ENCODE peak calls at places on chromosome 6, in ten cellular contexts. H is cardiac muscle cell, O is GM12864, D is BJ, P is cardiac fibroblast, K is suprapubic skin, W is fibroblast of villous mesenchyme, G is GM13977, Y is psoas muscle, R is neural progenitor cell. J is an unnamed sample.

GRCh38 chr6:16092990-16093389 is 35.9 kb upstream of the MYLIP start:
- DNase-seq in Y (no peak), H (no peak), W (no peak), P (no peak), O (peak), D (no peak), K (no peak), G (no peak), R (no peak), J (no peak)

GRCh38 chr6:90216081-90216977 is 80.3 kb downstream of the BACH2 start:
- DNase-seq in P (no peak), K (no peak), W (peak), Y (no peak), H (peak), D (no peak), G (no peak), R (peak), O (no peak), J (peak)

GRCh38 chr6:1388081-1388926 is 1.1 kb upstream of the FOXF2 start:
- DNase-seq in Y (no peak), H (no peak), P (no peak), D (no peak), W (no peak), K (peak), G (peak), R (peak), O (no peak), J (no peak)

GRCh38 chr6:132483779-132484679 is 28.9 kb downstream of the STX7 start:
- DNase-seq in Y (no peak), D (no peak), G (peak), R (peak), P (peak), K (no peak), W (peak), H (peak), O (no peak), J (peak)

GRCh38 chr6:43770417-43771209 is 602 bp downstream of the VEGFA start:
- DNase-seq in P (peak), H (peak), O (no peak), W (peak), G (peak), D (no peak), Y (peak), K (no peak), R (peak), J (peak)

GRCh38 chr6:69796081-69796626 is 656 bp downstream of the LMBRD1 start:
- DNase-seq in Y (no peak), P (peak), G (peak), D (no peak), O (peak), R (peak), W (no peak), K (no peak), H (no peak), J (peak)

GRCh38 chr6:52566853-52567279 is 10.0 kb downstream of the TRAM2 start:
- DNase-seq in D (peak), P (peak), H (no peak), O (no peak), G (no peak), Y (peak), W (peak), R (no peak), K (no peak), J (no peak)

GRCh38 chr6:7200598-7201443 is 93.1 kb downstream of the RREB1 start:
- DNase-seq in W (no peak), P (no peak), G (no peak), K (no peak), H (no peak), D (no peak), O (no peak), Y (no peak), R (no peak), J (no peak)

GRCh38 chr6:8108031-8108660 is 5.8 kb upstream of the EEF1E1 start:
- DNase-seq in P (peak), R (no peak), Y (no peak), O (no peak), D (peak), W (peak), H (no peak), G (no peak), K (no peak), J (no peak)

DNA sequence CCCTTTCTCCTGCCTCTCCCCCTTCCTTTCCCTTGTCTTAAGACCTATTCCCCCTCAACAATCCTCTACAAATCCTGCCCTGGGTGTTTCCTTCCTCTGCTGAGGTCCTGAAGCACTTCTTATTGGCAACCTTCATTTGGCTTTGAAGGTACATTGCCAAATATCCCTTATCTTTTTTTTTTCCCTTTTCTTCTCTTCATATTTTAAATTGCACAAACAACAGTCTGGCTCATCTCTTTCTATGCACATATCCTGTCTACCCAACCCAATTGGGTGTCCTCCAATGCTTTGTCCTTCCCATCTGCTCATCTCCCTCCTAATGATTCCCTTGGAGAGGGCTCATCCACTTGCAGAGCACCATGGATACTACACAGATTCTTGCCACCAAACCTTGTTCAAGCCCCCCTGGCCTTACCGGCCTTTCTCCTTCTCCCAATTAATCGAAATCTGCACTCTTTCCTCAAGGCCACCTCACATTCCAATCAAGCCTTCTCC is 537.9 kb upstream of the JARID2 start:
- DNase-seq in P (no peak), O (no peak), G (no peak), R (no peak), W (no peak), H (no peak), D (no peak), Y (no peak), K (no peak), J (no peak)
- TF ChIP-seq CTCF in P (no peak), O (no peak), G (no peak), R (no peak), W (no peak), H (no peak), D (no peak), Y (no peak), K (no peak), J (no peak)

GRCh38 chr6:3870528-3870925 is 21.4 kb downstream of the FAM50B start:
- DNase-seq in H (no peak), W (no peak), R (no peak), K (peak), Y (no peak), D (no peak), P (no peak), O (no peak), G (no peak), J (no peak)

GRCh38 chr6:3869284-3869631 is 20.1 kb downstream of the FAM50B start:
- DNase-seq in D (no peak), R (no peak), G (no peak), P (no peak), O (no peak), Y (no peak), W (no peak), H (no peak), K (no peak), J (no peak)

GRCh38 chr6:3869632-3870527 is 20.7 kb downstream of the FAM50B start:
- DNase-seq in W (no peak), R (no peak), P (no peak), G (no peak), O (no peak), Y (no peak), D (no peak), K (peak), H (no peak), J (no peak)

GRCh38 chr6:3867616-3868502 is 18.7 kb downstream of the FAM50B start:
- DNase-seq in K (peak), H (no peak), D (no peak), P (peak), R (no peak), W (no peak), G (no peak), O (no peak), Y (no peak), J (no peak)

GRCh38 chr6:3868544-3868943 is 19.4 kb downstream of the FAM50B start:
- DNase-seq in G (no peak), O (no peak), Y (no peak), K (peak), D (no peak), P (no peak), R (no peak), H (no peak), W (no peak), J (no peak)
- TF ChIP-seq CTCF in G (no peak), O (no peak), Y (no peak), K (no peak), D (peak), P (no peak), R (no peak), H (no peak), W (no peak), J (no peak)

DNA sequence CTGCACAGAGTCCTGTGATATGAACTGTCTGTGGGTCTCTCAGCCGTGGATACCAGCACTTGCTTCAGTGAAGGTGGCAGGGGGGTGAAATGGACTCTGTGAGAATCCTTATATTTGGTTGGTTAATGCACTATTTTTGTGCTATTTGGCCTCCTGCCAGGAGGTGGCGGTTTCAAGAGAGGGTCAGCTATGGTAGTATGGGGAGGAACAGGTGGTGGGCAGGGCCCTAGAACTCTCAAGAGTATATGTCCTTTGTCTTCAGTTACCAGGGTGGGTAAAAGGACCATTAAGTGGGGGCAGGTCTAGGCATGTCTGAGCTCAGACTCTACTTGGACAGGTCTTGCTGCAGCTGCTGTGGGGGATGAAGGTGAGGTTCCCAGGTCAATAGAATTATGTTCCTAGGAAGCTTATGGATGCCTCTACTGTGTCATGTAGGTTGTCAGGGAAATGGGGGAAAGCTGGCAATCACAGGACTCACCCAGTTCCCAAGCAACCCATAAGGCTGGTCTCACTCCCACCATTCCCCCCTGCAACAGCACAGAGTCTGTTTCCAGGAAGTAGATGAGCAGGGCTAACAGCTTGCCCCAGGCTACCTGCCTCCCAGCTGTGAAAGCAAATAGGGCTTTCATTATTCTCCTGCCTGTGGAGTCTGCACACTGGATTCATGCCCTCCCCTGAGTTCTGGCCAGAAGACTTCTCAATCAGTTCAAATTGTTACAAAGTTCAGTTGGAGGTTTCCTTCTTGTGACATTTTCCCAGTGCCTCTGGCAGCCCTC is 56.8 kb upstream of the PHIP start:
- DNase-seq in O (no peak), Y (no peak), D (no peak), R (no peak), W (no peak), H (no peak), P (no peak), K (no peak), G (no peak), J (no peak)
- TF ChIP-seq CTCF in O (no peak), Y (no peak), D (no peak), R (no peak), W (no peak), H (no peak), P (no peak), K (no peak), G (no peak), J (peak)

DNA sequence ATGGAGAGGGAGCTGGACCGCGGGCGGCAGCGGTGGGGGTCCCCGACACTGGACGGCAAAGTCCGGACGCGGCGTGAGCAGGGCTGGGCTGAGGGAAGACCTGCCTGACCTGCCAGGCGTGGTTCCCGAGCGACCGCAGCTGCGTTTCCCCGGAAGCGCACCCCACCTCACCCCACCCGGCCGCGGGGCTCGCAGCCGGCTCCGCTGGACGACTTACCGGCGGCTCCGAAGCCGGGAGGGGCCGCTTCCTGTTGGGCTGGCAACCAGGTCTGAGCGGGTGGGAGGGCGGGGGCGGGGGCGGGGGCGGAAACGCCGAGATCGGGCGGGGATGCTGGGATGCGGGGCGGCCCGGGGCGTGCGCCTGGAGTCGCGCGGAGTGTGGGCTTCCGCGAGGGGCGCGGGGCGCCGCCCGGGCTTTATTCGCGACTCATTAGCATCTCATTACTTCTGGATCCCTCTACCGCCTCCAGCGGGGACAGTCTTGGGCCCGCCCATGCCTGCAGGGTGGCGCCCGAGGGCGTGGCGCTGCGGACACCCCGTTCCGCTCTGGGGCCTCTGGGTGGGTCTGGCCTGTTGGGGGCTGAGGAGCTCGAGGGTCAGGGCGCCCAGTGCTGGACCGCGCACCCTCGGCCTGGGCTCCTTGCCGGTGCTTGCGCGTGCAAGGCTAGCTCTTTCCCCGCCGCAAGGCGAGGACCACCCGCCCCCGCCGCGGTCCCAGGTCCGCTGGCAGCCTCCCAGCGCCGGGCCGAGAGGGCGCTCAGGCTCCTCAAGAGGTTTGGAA is at the start of gene MICAL1:
- DNase-seq in W (peak), P (peak), H (peak), D (no peak), Y (peak), K (peak), O (peak), G (peak), R (peak), J (peak)
- TF ChIP-seq CTCF in W (peak), P (peak), H (peak), D (peak), Y (peak), K (peak), O (peak), G (peak), R (peak), J (peak)

DNA sequence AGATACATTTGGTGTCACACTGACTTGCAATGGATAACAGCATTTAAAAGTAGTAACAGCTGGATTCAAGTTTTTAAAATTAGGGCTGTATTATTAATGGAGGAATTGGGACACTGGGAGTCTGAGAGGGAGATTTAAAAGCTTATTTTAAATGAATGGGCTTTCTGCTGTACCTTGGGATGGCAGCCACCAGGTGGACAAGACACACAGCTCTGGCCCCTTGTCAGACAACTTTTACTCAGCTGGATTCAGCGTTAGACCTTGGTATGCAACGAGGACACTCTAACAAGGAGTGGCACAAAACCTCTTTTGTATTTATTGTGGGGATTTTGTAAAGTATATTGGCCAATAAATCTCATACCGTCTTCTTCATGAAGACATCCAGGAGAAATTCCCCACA is 105.8 kb downstream of the LCA5 start:
- DNase-seq in Y (no peak), R (peak), P (peak), O (no peak), K (no peak), H (peak), D (no peak), G (no peak), W (no peak), J (no peak)
- TF ChIP-seq CTCF in Y (no peak), R (peak), P (peak), O (no peak), K (no peak), H (no peak), D (peak), G (no peak), W (peak), J (no peak)

GRCh38 chr6:133609404-133610270 is 279.3 kb upstream of the TCF21 start:
- DNase-seq in Y (no peak), D (peak), R (no peak), P (peak), W (peak), O (no peak), H (no peak), G (no peak), K (no peak), J (no peak)
- TF ChIP-seq CTCF in Y (no peak), D (no peak), R (no peak), P (no peak), W (no peak), O (no peak), H (no peak), G (no peak), K (no peak), J (no peak)